ENCODE peak calls at places on chromosomes 16 and 17, in eight cellular contexts. One of them, this sample, is unnamed. For H3K27me3, the result is how much of the 10 kb centered on the place peaks cover.

GRCh38 chr16:2005646-2006045 is 4.0 kb downstream of the ZNF598 start:
- DNase-seq in right atrium auricular region: no peak
- DNase-seq in right lobe of liver: no peak
- DNase-seq in iPS DF 6.9: no peak
- DNase-seq in adrenal gland: no peak
- DNase-seq in heart left ventricle: no peak
- DNase-seq in PC-3: no peak
- DNase-seq in pancreas: peak
- DNase-seq in this sample: no peak

GRCh38 chr17:45313927-45314760 is 2.7 kb downstream of the MAP3K14 start:
- DNase-seq in right atrium auricular region: no peak
- DNase-seq in right lobe of liver: no peak
- DNase-seq in iPS DF 6.9: no peak
- DNase-seq in adrenal gland: no peak
- DNase-seq in heart left ventricle: no peak
- DNase-seq in PC-3: no peak
- DNase-seq in pancreas: no peak
- DNase-seq in this sample: no peak

GRCh38 chr16:3530371-3530914 is 29.6 kb downstream of the CLUAP1 start:
- DNase-seq in right atrium auricular region: no peak
- DNase-seq in right lobe of liver: no peak
- DNase-seq in iPS DF 6.9: no peak
- DNase-seq in adrenal gland: no peak
- DNase-seq in heart left ventricle: no peak
- DNase-seq in PC-3: peak
- DNase-seq in pancreas: no peak
- DNase-seq in this sample: no peak

GRCh38 chr17:72407336-72408121 is 286.7 kb downstream of the SOX9 start:
- DNase-seq in right atrium auricular region: no peak
- DNase-seq in right lobe of liver: no peak
- DNase-seq in iPS DF 6.9: no peak
- DNase-seq in adrenal gland: peak
- DNase-seq in heart left ventricle: peak
- DNase-seq in PC-3: peak
- DNase-seq in pancreas: peak
- DNase-seq in this sample: peak

GRCh38 chr16:70653809-70654771 is 7.7 kb downstream of the IL34 start:
- DNase-seq in right atrium auricular region: peak
- DNase-seq in right lobe of liver: no peak
- DNase-seq in iPS DF 6.9: peak
- DNase-seq in adrenal gland: peak
- DNase-seq in heart left ventricle: peak
- DNase-seq in PC-3: peak
- DNase-seq in pancreas: peak
- DNase-seq in this sample: peak

GRCh38 chr16:81520560-81521135 is 76.0 kb downstream of the CMIP start:
- DNase-seq in right atrium auricular region: no peak
- DNase-seq in right lobe of liver: no peak
- DNase-seq in iPS DF 6.9: no peak
- DNase-seq in adrenal gland: no peak
- DNase-seq in heart left ventricle: no peak
- DNase-seq in PC-3: no peak
- DNase-seq in pancreas: no peak
- DNase-seq in this sample: no peak

GRCh38 chr17:30299000-30299399 is 7.3 kb upstream of the BLMH start:
- DNase-seq in right atrium auricular region: no peak
- DNase-seq in right lobe of liver: no peak
- DNase-seq in iPS DF 6.9: no peak
- DNase-seq in adrenal gland: no peak
- DNase-seq in heart left ventricle: no peak
- DNase-seq in PC-3: peak
- DNase-seq in pancreas: no peak
- DNase-seq in this sample: peak

GRCh38 chr17:14318906-14319205 is 18.0 kb downstream of the HS3ST3B1 start:
- DNase-seq in right atrium auricular region: no peak
- DNase-seq in right lobe of liver: no peak
- DNase-seq in iPS DF 6.9: no peak
- DNase-seq in adrenal gland: no peak
- DNase-seq in heart left ventricle: no peak
- DNase-seq in PC-3: no peak
- DNase-seq in pancreas: no peak
- DNase-seq in this sample: no peak

DNA sequence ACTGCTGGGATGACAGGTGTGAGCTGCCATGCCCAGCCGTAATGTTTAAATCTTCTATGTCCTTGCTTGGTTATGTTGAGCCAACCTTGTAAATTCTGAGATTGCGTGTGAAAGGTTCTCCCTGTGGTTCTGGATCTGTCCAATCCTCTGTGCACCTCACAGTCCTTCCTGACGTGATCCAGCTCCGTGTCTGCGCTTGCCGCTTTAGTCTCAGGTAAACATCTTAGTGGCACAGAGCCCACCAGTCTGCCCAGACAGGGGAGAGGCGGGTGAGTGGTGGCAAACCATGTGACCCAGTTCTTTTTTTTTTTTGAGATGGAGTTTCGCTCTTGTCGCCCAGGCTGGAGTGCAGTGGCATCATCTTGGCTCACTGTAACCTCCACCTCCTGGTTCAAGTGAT is 13.9 kb downstream of the SLC25A10 start:
- DNase-seq in right atrium auricular region: no peak
- DNase-seq in right lobe of liver: no peak
- DNase-seq in iPS DF 6.9: no peak
- DNase-seq in adrenal gland: no peak
- DNase-seq in heart left ventricle: no peak
- DNase-seq in PC-3: no peak
- DNase-seq in pancreas: peak
- DNase-seq in this sample: no peak
- H3K27me3 ChIP-seq in right atrium auricular region: under half
- H3K27me3 ChIP-seq in right lobe of liver: under half
- H3K27me3 ChIP-seq in iPS DF 6.9: under half
- H3K27me3 ChIP-seq in adrenal gland: under half
- H3K27me3 ChIP-seq in heart left ventricle: under half
- H3K27me3 ChIP-seq in PC-3: under half
- H3K27me3 ChIP-seq in pancreas: under half
- H3K27me3 ChIP-seq in this sample: under half

GRCh38 chr17:79137791-79138190 is 63.2 kb downstream of the ENGASE start:
- DNase-seq in right atrium auricular region: no peak
- DNase-seq in right lobe of liver: no peak
- DNase-seq in iPS DF 6.9: no peak
- DNase-seq in adrenal gland: no peak
- DNase-seq in heart left ventricle: no peak
- DNase-seq in PC-3: no peak
- DNase-seq in pancreas: no peak
- DNase-seq in this sample: peak

GRCh38 chr17:79135628-79136405 is 61.2 kb downstream of the ENGASE start:
- DNase-seq in right atrium auricular region: no peak
- DNase-seq in right lobe of liver: no peak
- DNase-seq in iPS DF 6.9: no peak
- DNase-seq in adrenal gland: no peak
- DNase-seq in heart left ventricle: no peak
- DNase-seq in PC-3: no peak
- DNase-seq in pancreas: no peak
- DNase-seq in this sample: no peak

GRCh38 chr17:79135011-79135410 is 60.4 kb downstream of the ENGASE start:
- DNase-seq in right atrium auricular region: no peak
- DNase-seq in right lobe of liver: no peak
- DNase-seq in iPS DF 6.9: no peak
- DNase-seq in adrenal gland: no peak
- DNase-seq in heart left ventricle: no peak
- DNase-seq in PC-3: no peak
- DNase-seq in pancreas: no peak
- DNase-seq in this sample: no peak

GRCh38 chr17:79137015-79137770 is 62.6 kb downstream of the ENGASE start:
- DNase-seq in right atrium auricular region: no peak
- DNase-seq in right lobe of liver: no peak
- DNase-seq in iPS DF 6.9: no peak
- DNase-seq in adrenal gland: no peak
- DNase-seq in heart left ventricle: no peak
- DNase-seq in PC-3: no peak
- DNase-seq in pancreas: no peak
- DNase-seq in this sample: peak

GRCh38 chr17:79136596-79136995 is 62.0 kb downstream of the ENGASE start:
- DNase-seq in right atrium auricular region: no peak
- DNase-seq in right lobe of liver: no peak
- DNase-seq in iPS DF 6.9: no peak
- DNase-seq in adrenal gland: no peak
- DNase-seq in heart left ventricle: no peak
- DNase-seq in PC-3: no peak
- DNase-seq in pancreas: no peak
- DNase-seq in this sample: no peak
- H3K27me3 ChIP-seq in right atrium auricular region: under half
- H3K27me3 ChIP-seq in right lobe of liver: under half
- H3K27me3 ChIP-seq in iPS DF 6.9: under half
- H3K27me3 ChIP-seq in adrenal gland: under half
- H3K27me3 ChIP-seq in heart left ventricle: under half
- H3K27me3 ChIP-seq in PC-3: half or more
- H3K27me3 ChIP-seq in pancreas: under half
- H3K27me3 ChIP-seq in this sample: under half

GRCh38 chr17:46881015-46881414 is 29.6 kb downstream of the WNT9B start:
- DNase-seq in right atrium auricular region: no peak
- DNase-seq in right lobe of liver: no peak
- DNase-seq in iPS DF 6.9: no peak
- DNase-seq in adrenal gland: no peak
- DNase-seq in heart left ventricle: no peak
- DNase-seq in PC-3: no peak
- DNase-seq in pancreas: no peak
- DNase-seq in this sample: no peak
- H3K27me3 ChIP-seq in right atrium auricular region: under half
- H3K27me3 ChIP-seq in right lobe of liver: under half
- H3K27me3 ChIP-seq in iPS DF 6.9: under half
- H3K27me3 ChIP-seq in adrenal gland: under half
- H3K27me3 ChIP-seq in heart left ventricle: under half
- H3K27me3 ChIP-seq in PC-3: under half
- H3K27me3 ChIP-seq in pancreas: under half
- H3K27me3 ChIP-seq in this sample: under half

DNA sequence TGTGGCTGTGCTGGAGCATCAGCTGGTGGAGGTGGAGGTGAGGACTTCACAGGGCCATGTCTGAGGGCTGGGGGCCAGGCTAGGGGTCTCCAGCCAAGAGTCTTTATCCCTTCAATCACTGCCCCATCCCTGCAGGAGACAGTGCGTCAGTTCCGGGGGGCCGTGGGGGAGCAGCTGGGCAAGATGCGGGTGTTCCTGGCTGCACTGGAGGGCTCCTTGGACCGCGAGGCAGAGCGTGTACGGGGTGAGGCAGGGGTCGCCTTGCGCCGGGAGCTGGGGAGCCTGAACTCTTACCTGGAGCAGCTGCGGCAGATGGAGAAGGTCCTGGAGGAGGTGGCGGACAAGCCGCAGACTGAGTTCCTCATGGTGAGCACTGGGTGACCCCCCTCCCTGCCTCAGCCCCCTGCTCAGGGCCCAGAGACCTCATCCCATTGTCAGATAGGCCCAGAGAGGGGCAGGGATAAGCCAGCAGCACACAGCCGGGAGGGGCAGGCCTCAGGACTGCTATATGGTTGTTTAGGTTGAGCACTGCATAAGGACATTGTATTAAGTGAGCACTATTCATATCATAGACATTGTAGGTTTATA is 2.3 kb upstream of the PYDC1 start:
- DNase-seq in right atrium auricular region: no peak
- DNase-seq in right lobe of liver: no peak
- DNase-seq in iPS DF 6.9: no peak
- DNase-seq in adrenal gland: no peak
- DNase-seq in heart left ventricle: no peak
- DNase-seq in PC-3: no peak
- DNase-seq in pancreas: no peak
- DNase-seq in this sample: no peak
- H3K27me3 ChIP-seq in right atrium auricular region: under half
- H3K27me3 ChIP-seq in right lobe of liver: under half
- H3K27me3 ChIP-seq in iPS DF 6.9: under half
- H3K27me3 ChIP-seq in adrenal gland: under half
- H3K27me3 ChIP-seq in heart left ventricle: under half
- H3K27me3 ChIP-seq in PC-3: under half
- H3K27me3 ChIP-seq in pancreas: under half
- H3K27me3 ChIP-seq in this sample: under half

This sample was measured in GM23248.